ENCODE peak calls at places on chromosomes 2 and 18, in seven cellular contexts. One of them, this sample, is unnamed.

GRCh38 chr18:63439334-63439733 is 17.1 kb upstream of the VPS4B start:
- DNase-seq in nephron progenitor cell: peak; percentile 50
- DNase-seq in Calu3: peak; percentile 51
- DNase-seq in K562: peak; percentile 43
- DNase-seq in H9: peak; percentile 67
- DNase-seq in fibroblast of mammary gland: peak; percentile 76
- DNase-seq in OCI-LY7: peak; percentile 45
- DNase-seq in this sample: peak; percentile 34

GRCh38 chr2:241865957-241866858 is 3.3 kb upstream of the RTP5 start:
- DNase-seq in nephron progenitor cell: peak; percentile 73
- DNase-seq in Calu3: no peak
- DNase-seq in K562: no peak
- DNase-seq in H9: peak; percentile 63
- DNase-seq in fibroblast of mammary gland: no peak
- DNase-seq in OCI-LY7: no peak
- DNase-seq in this sample: no peak

GRCh38 chr2:190407246-190407661 is 901 bp upstream of the MFSD6 start:
- DNase-seq in nephron progenitor cell: no peak
- DNase-seq in Calu3: no peak
- DNase-seq in K562: no peak
- DNase-seq in H9: peak; percentile 33
- DNase-seq in fibroblast of mammary gland: no peak
- DNase-seq in OCI-LY7: peak; percentile 14
- DNase-seq in this sample: no peak

GRCh38 chr2:23069935-23070334 is 315.0 kb upstream of the KLHL29 start:
- DNase-seq in nephron progenitor cell: no peak
- DNase-seq in Calu3: no peak
- DNase-seq in K562: no peak
- DNase-seq in H9: no peak
- DNase-seq in fibroblast of mammary gland: no peak
- DNase-seq in OCI-LY7: no peak
- DNase-seq in this sample: no peak

GRCh38 chr2:217412721-217413120 is 552.9 kb upstream of the TNP1 start:
- DNase-seq in nephron progenitor cell: no peak
- DNase-seq in Calu3: no peak
- DNase-seq in K562: no peak
- DNase-seq in H9: no peak
- DNase-seq in fibroblast of mammary gland: peak; percentile 56
- DNase-seq in OCI-LY7: no peak
- DNase-seq in this sample: no peak

GRCh38 chr2:27720004-27720551 is 51.4 kb upstream of the MRPL33 start:
- DNase-seq in nephron progenitor cell: no peak
- DNase-seq in Calu3: peak; percentile 81
- DNase-seq in K562: no peak
- DNase-seq in H9: no peak
- DNase-seq in fibroblast of mammary gland: peak; percentile 98
- DNase-seq in OCI-LY7: no peak
- DNase-seq in this sample: no peak

GRCh38 chr2:145593991-145594702 is 1074.2 kb upstream of the ZEB2 start:
- DNase-seq in nephron progenitor cell: no peak
- DNase-seq in Calu3: peak; percentile 1
- DNase-seq in K562: peak; percentile 27
- DNase-seq in H9: no peak
- DNase-seq in fibroblast of mammary gland: peak; percentile 93
- DNase-seq in OCI-LY7: no peak
- DNase-seq in this sample: no peak

GRCh38 chr18:2627821-2628276 is 27.7 kb upstream of the SMCHD1 start:
- DNase-seq in nephron progenitor cell: no peak
- DNase-seq in Calu3: no peak
- DNase-seq in K562: no peak
- DNase-seq in H9: no peak
- DNase-seq in fibroblast of mammary gland: peak; percentile 61
- DNase-seq in OCI-LY7: no peak
- DNase-seq in this sample: no peak

GRCh38 chr2:1049691-1050090 is 99.0 kb downstream of the SNTG2 start:
- DNase-seq in nephron progenitor cell: no peak
- DNase-seq in Calu3: no peak
- DNase-seq in K562: no peak
- DNase-seq in H9: no peak
- DNase-seq in fibroblast of mammary gland: peak; percentile 30
- DNase-seq in OCI-LY7: no peak
- DNase-seq in this sample: no peak

GRCh38 chr2:1052671-1053270 is 102.1 kb downstream of the SNTG2 start:
- DNase-seq in nephron progenitor cell: peak; percentile 29
- DNase-seq in Calu3: no peak
- DNase-seq in K562: no peak
- DNase-seq in H9: no peak
- DNase-seq in fibroblast of mammary gland: peak; percentile 31
- DNase-seq in OCI-LY7: no peak
- DNase-seq in this sample: no peak

GRCh38 chr2:1051585-1051984 is 100.9 kb downstream of the SNTG2 start:
- DNase-seq in nephron progenitor cell: no peak
- DNase-seq in Calu3: no peak
- DNase-seq in K562: no peak
- DNase-seq in H9: no peak
- DNase-seq in fibroblast of mammary gland: no peak
- DNase-seq in OCI-LY7: no peak
- DNase-seq in this sample: no peak

GRCh38 chr2:1053781-1054180 is 103.1 kb downstream of the SNTG2 start:
- DNase-seq in nephron progenitor cell: no peak
- DNase-seq in Calu3: no peak
- DNase-seq in K562: no peak
- DNase-seq in H9: no peak
- DNase-seq in fibroblast of mammary gland: no peak
- DNase-seq in OCI-LY7: no peak
- DNase-seq in this sample: no peak

DNA sequence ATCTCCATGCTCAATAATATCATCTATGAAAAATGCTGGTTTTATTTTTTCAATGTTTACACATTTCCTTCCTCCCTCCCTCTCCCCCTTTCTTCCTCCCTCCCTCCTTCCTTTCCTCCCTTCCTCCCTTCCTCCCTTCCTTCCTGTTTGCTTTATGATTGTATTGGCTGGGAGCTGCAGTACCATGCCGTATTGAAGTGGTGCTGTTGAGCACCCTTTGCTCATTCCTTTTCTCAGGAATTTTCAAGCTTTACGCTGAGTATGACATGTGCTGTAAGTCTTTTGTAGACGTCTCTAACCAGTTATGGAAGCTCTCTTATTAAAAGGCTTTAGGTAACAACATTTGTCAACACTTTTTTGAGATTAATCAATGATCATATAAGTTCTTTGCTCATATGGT is 100.4 kb downstream of the SNTG2 start:
- DNase-seq in nephron progenitor cell: no peak
- DNase-seq in Calu3: no peak
- DNase-seq in K562: no peak
- DNase-seq in H9: no peak
- DNase-seq in fibroblast of mammary gland: peak; percentile 39
- DNase-seq in OCI-LY7: no peak
- DNase-seq in this sample: no peak
- TF ChIP-seq CTCF in nephron progenitor cell: peak; percentile 25
- TF ChIP-seq CTCF in Calu3: no peak
- TF ChIP-seq CTCF in K562: no peak
- TF ChIP-seq CTCF in H9: peak; percentile 50
- TF ChIP-seq CTCF in fibroblast of mammary gland: peak; percentile 32
- TF ChIP-seq CTCF in OCI-LY7: no peak
- TF ChIP-seq CTCF in this sample: peak; percentile 31

DNA sequence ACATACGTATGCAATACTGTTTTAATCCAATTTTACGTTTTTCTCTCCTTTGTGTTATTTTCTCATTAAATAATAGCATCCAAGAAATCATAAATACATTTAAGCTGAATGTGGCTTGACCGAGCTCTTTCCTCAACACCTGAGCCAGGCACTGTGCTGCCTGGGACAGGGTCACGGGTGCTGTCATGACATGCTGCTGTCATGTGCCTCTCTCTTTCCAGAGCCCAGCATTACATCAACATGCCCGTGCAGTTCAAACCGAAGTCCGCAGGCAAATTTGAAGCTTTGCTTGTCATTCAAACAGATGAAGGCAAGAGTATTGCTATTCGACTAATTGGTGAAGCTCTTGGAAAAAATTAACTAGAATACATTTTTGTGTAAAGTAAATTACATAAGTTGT is 94.1 kb upstream of the LDLRAD4 start:
- DNase-seq in nephron progenitor cell: no peak
- DNase-seq in Calu3: no peak
- DNase-seq in K562: no peak
- DNase-seq in H9: no peak
- DNase-seq in fibroblast of mammary gland: no peak
- DNase-seq in OCI-LY7: no peak
- DNase-seq in this sample: no peak
- TF ChIP-seq CTCF in nephron progenitor cell: no peak
- TF ChIP-seq CTCF in Calu3: no peak
- TF ChIP-seq CTCF in K562: no peak
- TF ChIP-seq CTCF in H9: no peak
- TF ChIP-seq CTCF in fibroblast of mammary gland: no peak
- TF ChIP-seq CTCF in OCI-LY7: no peak
- TF ChIP-seq CTCF in this sample: no peak

DNA sequence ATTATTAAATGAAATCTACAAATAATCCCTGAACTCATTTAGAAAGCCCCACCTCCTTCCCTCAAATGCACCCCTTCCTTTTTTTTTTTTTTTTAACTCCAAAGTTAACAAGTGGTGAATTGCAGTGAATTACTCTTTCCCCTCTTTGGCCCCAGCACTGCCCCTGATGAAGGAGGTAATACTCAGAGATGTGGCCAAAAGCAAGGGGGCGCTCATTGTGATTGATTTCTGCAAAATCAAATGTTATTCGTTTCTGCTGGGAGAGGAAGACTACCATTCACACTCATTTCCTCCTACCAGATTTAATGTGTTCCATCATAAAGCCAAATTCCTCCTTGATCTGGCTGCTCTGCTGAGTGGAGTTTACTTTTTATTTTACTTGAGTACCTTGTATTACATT is 259.4 kb downstream of the GPD2 start:
- DNase-seq in nephron progenitor cell: no peak
- DNase-seq in Calu3: no peak
- DNase-seq in K562: no peak
- DNase-seq in H9: peak; percentile 39
- DNase-seq in fibroblast of mammary gland: no peak
- DNase-seq in OCI-LY7: no peak
- DNase-seq in this sample: no peak
- TF ChIP-seq CTCF in nephron progenitor cell: no peak
- TF ChIP-seq CTCF in Calu3: no peak
- TF ChIP-seq CTCF in K562: no peak
- TF ChIP-seq CTCF in H9: peak; percentile 49
- TF ChIP-seq CTCF in fibroblast of mammary gland: no peak
- TF ChIP-seq CTCF in OCI-LY7: peak; percentile 32
- TF ChIP-seq CTCF in this sample: no peak

GRCh38 chr2:184597571-184597980 is 753 bp upstream of the ZNF804A start:
- DNase-seq in nephron progenitor cell: peak; percentile 21
- DNase-seq in Calu3: no peak
- DNase-seq in K562: no peak
- DNase-seq in H9: peak; percentile 53
- DNase-seq in fibroblast of mammary gland: peak; percentile 44
- DNase-seq in OCI-LY7: peak; percentile 76
- DNase-seq in this sample: peak; percentile 11

GRCh38 chr2:184597996-184598312 is 375 bp upstream of the ZNF804A start:
- DNase-seq in nephron progenitor cell: no peak
- DNase-seq in Calu3: no peak
- DNase-seq in K562: no peak
- DNase-seq in H9: no peak
- DNase-seq in fibroblast of mammary gland: peak; percentile 4
- DNase-seq in OCI-LY7: no peak
- DNase-seq in this sample: no peak

GRCh38 chr2:184598313-184599053 is at the start of gene ZNF804A:
- DNase-seq in nephron progenitor cell: peak; percentile 80
- DNase-seq in Calu3: peak; percentile 40
- DNase-seq in K562: peak; percentile 21
- DNase-seq in H9: peak; percentile 49
- DNase-seq in fibroblast of mammary gland: peak; percentile 37
- DNase-seq in OCI-LY7: peak; percentile 96
- DNase-seq in this sample: peak; percentile 50

GRCh38 chr2:184599054-184599874 is 935 bp downstream of the ZNF804A start:
- DNase-seq in nephron progenitor cell: no peak
- DNase-seq in Calu3: no peak
- DNase-seq in K562: no peak
- DNase-seq in H9: no peak
- DNase-seq in fibroblast of mammary gland: peak; percentile 8
- DNase-seq in OCI-LY7: peak; percentile 72
- DNase-seq in this sample: no peak

DNA sequence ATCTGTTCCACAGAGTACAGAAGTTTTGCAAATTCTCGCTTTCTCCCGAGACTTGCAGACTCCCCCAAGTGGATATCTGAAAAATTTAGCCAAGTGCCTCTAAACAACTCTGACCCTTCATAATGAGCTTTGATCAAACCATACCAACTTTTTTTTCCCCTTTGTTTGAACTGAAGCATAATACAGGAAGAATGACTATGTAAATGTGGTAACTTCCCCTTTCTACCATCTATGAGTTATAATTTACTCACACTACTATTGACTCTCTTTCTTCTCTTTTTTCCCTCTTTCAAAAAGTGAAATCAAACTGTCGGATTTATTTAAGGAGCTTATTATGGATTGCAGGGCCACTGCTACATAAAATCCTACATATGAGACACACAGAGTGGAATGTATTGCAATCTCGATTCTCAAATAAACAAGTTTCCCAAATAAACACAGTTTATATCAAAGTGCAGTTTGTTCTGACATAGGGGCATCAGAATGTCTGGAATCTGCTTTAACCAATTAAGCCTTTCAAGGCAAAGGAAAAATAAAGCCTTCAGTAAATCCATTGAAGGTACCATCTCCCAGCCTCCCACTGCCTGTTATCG is 1.4 kb upstream of the ZNF804A start:
- DNase-seq in nephron progenitor cell: no peak
- DNase-seq in Calu3: no peak
- DNase-seq in K562: no peak
- DNase-seq in H9: no peak
- DNase-seq in fibroblast of mammary gland: peak; percentile 50
- DNase-seq in OCI-LY7: peak; percentile 91
- DNase-seq in this sample: no peak
- TF ChIP-seq CTCF in nephron progenitor cell: no peak
- TF ChIP-seq CTCF in Calu3: no peak
- TF ChIP-seq CTCF in K562: no peak
- TF ChIP-seq CTCF in H9: no peak
- TF ChIP-seq CTCF in fibroblast of mammary gland: no peak
- TF ChIP-seq CTCF in OCI-LY7: peak; percentile 84
- TF ChIP-seq CTCF in this sample: no peak

GRCh38 chr2:142984657-142985056 is 107.2 kb downstream of the KYNU start:
- DNase-seq in nephron progenitor cell: no peak
- DNase-seq in Calu3: no peak
- DNase-seq in K562: no peak
- DNase-seq in H9: no peak
- DNase-seq in fibroblast of mammary gland: no peak
- DNase-seq in OCI-LY7: no peak
- DNase-seq in this sample: no peak

GRCh38 chr2:142980246-142981068 is 103.0 kb downstream of the KYNU start:
- DNase-seq in nephron progenitor cell: no peak
- DNase-seq in Calu3: peak; percentile 23
- DNase-seq in K562: no peak
- DNase-seq in H9: no peak
- DNase-seq in fibroblast of mammary gland: peak; percentile 61
- DNase-seq in OCI-LY7: peak; percentile 30
- DNase-seq in this sample: no peak

GRCh38 chr2:142975239-142975638 is 97.8 kb downstream of the KYNU start:
- DNase-seq in nephron progenitor cell: no peak
- DNase-seq in Calu3: no peak
- DNase-seq in K562: no peak
- DNase-seq in H9: no peak
- DNase-seq in fibroblast of mammary gland: no peak
- DNase-seq in OCI-LY7: no peak
- DNase-seq in this sample: no peak

GRCh38 chr2:142983174-142983573 is 105.7 kb downstream of the KYNU start:
- DNase-seq in nephron progenitor cell: no peak
- DNase-seq in Calu3: no peak
- DNase-seq in K562: no peak
- DNase-seq in H9: no peak
- DNase-seq in fibroblast of mammary gland: no peak
- DNase-seq in OCI-LY7: no peak
- DNase-seq in this sample: no peak

GRCh38 chr2:142981069-142981378 is 103.6 kb downstream of the KYNU start:
- DNase-seq in nephron progenitor cell: no peak
- DNase-seq in Calu3: no peak
- DNase-seq in K562: no peak
- DNase-seq in H9: no peak
- DNase-seq in fibroblast of mammary gland: no peak
- DNase-seq in OCI-LY7: no peak
- DNase-seq in this sample: no peak
- TF ChIP-seq CTCF in nephron progenitor cell: no peak
- TF ChIP-seq CTCF in Calu3: no peak
- TF ChIP-seq CTCF in K562: no peak
- TF ChIP-seq CTCF in H9: no peak
- TF ChIP-seq CTCF in fibroblast of mammary gland: no peak
- TF ChIP-seq CTCF in OCI-LY7: peak; percentile 56
- TF ChIP-seq CTCF in this sample: peak; percentile 3

This sample was measured in neural crest cell.